ENCODE peak calls at places on chromosome 16, in four cellular contexts. U, F, Z and W are unnamed samples.

GRCh38 chr16:2295056-2295798 is 27.3 kb upstream of the RNPS1 start:
- DNase-seq in Z (no peak), F (no peak), U (no peak), W (no peak)

GRCh38 chr16:10517868-10518267 is 62.5 kb downstream of the EMP2 start:
- DNase-seq in Z (no peak), F (no peak), U (no peak), W (no peak)

GRCh38 chr16:84253173-84253572 is 13.4 kb upstream of the KCNG4 start:
- DNase-seq in U (no peak), Z (no peak), F (no peak), W (no peak)

GRCh38 chr16:17457997-17458396 is 12.8 kb downstream of the XYLT1 start:
- DNase-seq in U (no peak), F (no peak), Z (no peak), W (no peak)

GRCh38 chr16:65449526-65449925 is 327.7 kb upstream of the CDH11 start:
- DNase-seq in U (no peak), F (no peak), Z (no peak), W (no peak)

GRCh38 chr16:16817203-16817602 is 438.3 kb downstream of the NPIPA7 start:
- DNase-seq in U (no peak), Z (no peak), F (no peak), W (peak; percentile 8)

GRCh38 chr16:81597079-81597658 is 152.6 kb downstream of the CMIP start:
- DNase-seq in Z (no peak), U (no peak), F (no peak), W (no peak)

GRCh38 chr16:2710711-2711231 is 9.3 kb downstream of the PRSS27 start:
- DNase-seq in U (no peak), F (no peak), Z (no peak), W (peak; percentile 53)

GRCh38 chr16:1983544-1984346 is at the start of gene GFER:
- DNase-seq in Z (peak; percentile 71), F (peak; percentile 95), U (peak; percentile 81), W (peak; percentile 78)

GRCh38 chr16:89194340-89195311 is 5.7 kb downstream of the SLC22A31 start:
- DNase-seq in Z (no peak), U (no peak), F (no peak), W (no peak)

GRCh38 chr16:57938936-57939871 is 31.7 kb downstream of the CNGB1 start:
- DNase-seq in F (no peak), U (no peak), Z (peak; percentile 33), W (peak; percentile 7)

GRCh38 chr16:78893340-78893739 is 707.2 kb downstream of the MAF start:
- DNase-seq in U (peak; percentile 44), F (no peak), Z (no peak), W (no peak)

GRCh38 chr16:89319883-89320716 is 102.6 kb downstream of the ZNF778 start:
- DNase-seq in Z (no peak), F (no peak), U (no peak), W (no peak)

GRCh38 chr16:68402748-68403040 is 45.6 kb downstream of the SMPD3 start:
- DNase-seq in Z (no peak), U (no peak), F (no peak), W (no peak)

GRCh38 chr16:49529646-49530045 is 156.0 kb downstream of the C16orf78 start:
- DNase-seq in U (no peak), F (no peak), Z (no peak), W (no peak)

GRCh38 chr16:54489225-54489781 is 202.7 kb upstream of the IRX3 start:
- DNase-seq in Z (no peak), U (no peak), F (peak; percentile 41), W (no peak)

GRCh38 chr16:57377080-57377841 is 5.0 kb downstream of the CX3CL1 start:
- DNase-seq in U (peak; percentile 21), F (no peak), Z (no peak), W (no peak)

GRCh38 chr16:85274501-85274900 is 162.2 kb upstream of the CIBAR2 start:
- DNase-seq in U (no peak), F (no peak), Z (no peak), W (no peak)

GRCh38 chr16:67927131-67927941 is 4.3 kb downstream of the CTRL start:
- DNase-seq in F (no peak), U (no peak), Z (peak; percentile 10), W (no peak)

GRCh38 chr16:72923757-72924156 is 124.2 kb downstream of the ZFHX3 start:
- DNase-seq in F (no peak), Z (no peak), U (no peak), W (no peak)

GRCh38 chr16:29663020-29663828 is at the start of gene SPN:
- DNase-seq in Z (no peak), F (no peak), U (peak; percentile 76), W (no peak)

GRCh38 chr16:57475711-57476339 is 10.5 kb downstream of the DOK4 start:
- DNase-seq in Z (no peak), U (peak; percentile 87), F (peak; percentile 86), W (no peak)

GRCh38 chr16:51981725-51982124 is 565.2 kb downstream of the TOX3 start:
- DNase-seq in F (no peak), Z (no peak), U (no peak), W (no peak)

GRCh38 chr16:85865-86264 is 7.8 kb downstream of the MPG start:
- DNase-seq in Z (no peak), U (no peak), F (no peak), W (no peak)

GRCh38 chr16:48607056-48607825 is 2.7 kb downstream of the N4BP1 start:
- DNase-seq in Z (no peak), F (no peak), U (no peak), W (no peak)

GRCh38 chr16:66103245-66103644 is 263.2 kb upstream of the CDH5 start:
- DNase-seq in F (no peak), U (no peak), Z (no peak), W (no peak)

GRCh38 chr16:77780378-77780837 is 8.0 kb upstream of the VAT1L start:
- DNase-seq in F (no peak), U (no peak), Z (no peak), W (no peak)

GRCh38 chr16:56673916-56674315 is 4.3 kb downstream of the MT1H start:
- DNase-seq in U (peak; percentile 43), F (peak; percentile 44), Z (no peak), W (no peak)

GRCh38 chr16:52451971-52452421 is 94.9 kb downstream of the TOX3 start:
- DNase-seq in U (no peak), Z (no peak), F (no peak), W (no peak)

GRCh38 chr16:35447010-35447558 is 1987.7 kb downstream of the TP53TG3F start:
- DNase-seq in Z (no peak), U (no peak), F (no peak), W (no peak)

GRCh38 chr16:16025214-16025968 is 76.0 kb downstream of the ABCC1 start:
- DNase-seq in F (no peak), Z (no peak), U (peak; percentile 83), W (no peak)

GRCh38 chr16:86635926-86636325 is 57.6 kb downstream of the FOXL1 start:
- DNase-seq in Z (no peak), F (no peak), U (no peak), W (no peak)

GRCh38 chr16:14193316-14193871 is 122.3 kb downstream of the MRTFB start:
- DNase-seq in F (no peak), U (peak; percentile 69), Z (no peak), W (no peak)

GRCh38 chr16:1938910-1939309 is 4.1 kb downstream of the MSRB1 start:
- DNase-seq in Z (no peak), F (no peak), U (no peak), W (no peak)

GRCh38 chr16:29996773-29997250 is 771 bp downstream of the INO80E start:
- DNase-seq in Z (no peak), F (peak; percentile 40), U (peak; percentile 41), W (no peak)